ENCODE peak calls at places on chromosomes 2 and 18, in nine cellular contexts. R, A, O, B, V, G, S, H and Y are unnamed samples.

GRCh38 chr18:45353530-45353929 is 261.7 kb upstream of the SLC14A2 start:
- DNase-seq in B (no peak), A (no peak), H (peak), G (no peak), R (no peak), O (peak), V (no peak), S (no peak), Y (no peak)

GRCh38 chr18:61838521-61838920 is 54.3 kb downstream of the RNF152 start:
- DNase-seq in H (no peak), R (no peak), O (no peak), G (no peak), B (no peak), A (no peak), V (no peak), S (no peak), Y (no peak)

GRCh38 chr2:44016282-44016681 is 20.5 kb upstream of the LRPPRC start:
- DNase-seq in R (no peak), A (no peak), B (no peak), V (no peak), G (peak), H (peak), S (no peak), O (peak), Y (peak)

GRCh38 chr2:134441153-134441863 is 187.4 kb downstream of the MGAT5 start:
- DNase-seq in B (no peak), H (no peak), G (no peak), A (no peak), R (no peak), S (no peak), O (no peak), V (no peak), Y (no peak)

GRCh38 chr2:188295067-188295685 is 3.5 kb downstream of the GULP1 start:
- DNase-seq in V (no peak), O (no peak), B (no peak), A (no peak), H (no peak), G (no peak), S (no peak), R (no peak), Y (no peak)

GRCh38 chr2:17894551-17894950 is 16.1 kb downstream of the KCNS3 start:
- DNase-seq in B (no peak), S (no peak), O (no peak), A (no peak), R (no peak), H (no peak), G (no peak), V (no peak), Y (no peak)

GRCh38 chr18:25661836-25662235 is 309.9 kb upstream of the ZNF521 start:
- DNase-seq in H (no peak), R (no peak), V (no peak), A (no peak), S (no peak), O (no peak), B (no peak), G (no peak), Y (no peak)

GRCh38 chr2:237870754-237871651 is 11.6 kb downstream of the RAMP1 start:
- DNase-seq in O (no peak), H (no peak), S (no peak), V (no peak), A (no peak), R (no peak), G (no peak), B (no peak), Y (no peak)

GRCh38 chr2:99780276-99780675 is 290.5 kb upstream of the REV1 start:
- DNase-seq in A (no peak), H (no peak), O (no peak), B (no peak), G (no peak), S (no peak), R (no peak), V (no peak), Y (no peak)

GRCh38 chr2:130806370-130806769 is 30.3 kb upstream of the ARHGEF4 start:
- DNase-seq in R (no peak), S (peak), A (no peak), B (no peak), O (no peak), V (no peak), H (no peak), G (no peak), Y (no peak)

GRCh38 chr18:9065864-9066263 is 36.6 kb upstream of the NDUFV2 start:
- DNase-seq in B (no peak), S (no peak), O (no peak), R (no peak), A (no peak), H (no peak), V (no peak), G (no peak), Y (no peak)

GRCh38 chr2:3873899-3874298 is 170.5 kb downstream of the DCDC2C start:
- DNase-seq in O (no peak), S (no peak), G (no peak), R (no peak), A (no peak), H (no peak), B (no peak), V (no peak), Y (no peak)

GRCh38 chr2:43209204-43209717 is 17.1 kb downstream of the ZFP36L2 start:
- DNase-seq in G (no peak), H (no peak), V (no peak), R (no peak), A (no peak), S (no peak), B (no peak), O (peak), Y (no peak)

GRCh38 chr18:73544618-73545017 is 603.0 kb downstream of the FBXO15 start:
- DNase-seq in O (no peak), B (no peak), G (no peak), V (no peak), H (no peak), A (no peak), S (no peak), R (no peak), Y (peak)

GRCh38 chr2:8457620-8458255 is 224.1 kb upstream of the ID2 start:
- DNase-seq in S (no peak), O (no peak), V (no peak), A (peak), G (no peak), R (no peak), H (no peak), B (no peak), Y (no peak)

GRCh38 chr2:139825726-139826125 is 1045.5 kb upstream of the NXPH2 start:
- DNase-seq in A (no peak), S (no peak), H (no peak), B (no peak), R (no peak), G (no peak), V (no peak), O (peak), Y (no peak)

GRCh38 chr18:3103576-3103975 is 90.6 kb upstream of the LPIN2 start:
- DNase-seq in B (no peak), V (no peak), H (no peak), A (no peak), S (no peak), O (no peak), G (no peak), R (no peak), Y (no peak)

GRCh38 chr18:28147674-28148171 is 29.2 kb downstream of the CDH2 start:
- DNase-seq in A (no peak), O (peak), B (no peak), S (no peak), H (peak), R (no peak), V (no peak), G (no peak), Y (no peak)

GRCh38 chr2:232315049-232315922 is 63.3 kb upstream of the ALPP start:
- DNase-seq in S (peak), V (peak), B (peak), A (peak), O (peak), R (peak), G (no peak), H (peak), Y (peak)

GRCh38 chr2:175446201-175446600 is 264.7 kb upstream of the ATP5MC3 start:
- DNase-seq in A (no peak), H (no peak), O (no peak), G (no peak), B (no peak), R (no peak), V (no peak), S (no peak), Y (no peak)

GRCh38 chr2:191790737-191791136 is 56.2 kb downstream of the CAVIN2 start:
- DNase-seq in S (no peak), R (no peak), H (peak), A (no peak), B (no peak), O (no peak), G (no peak), V (no peak), Y (no peak)

GRCh38 chr18:37161491-37161890 is 332.6 kb downstream of the KIAA1328 start:
- DNase-seq in R (no peak), O (peak), V (no peak), A (no peak), B (no peak), S (no peak), G (no peak), H (no peak), Y (no peak)

GRCh38 chr2:131828164-131828561 is 300.5 kb downstream of the CCDC74A start:
- DNase-seq in S (no peak), B (no peak), O (no peak), H (no peak), G (no peak), V (no peak), R (no peak), A (no peak), Y (no peak)

GRCh38 chr2:219701847-219702634 is 74.6 kb downstream of the SLC4A3 start:
- DNase-seq in R (no peak), H (peak), S (no peak), B (no peak), O (no peak), G (no peak), V (no peak), A (no peak), Y (peak)

GRCh38 chr2:186687774-186688173 is 6.1 kb upstream of the FAM171B start:
- DNase-seq in G (no peak), A (no peak), H (peak), S (no peak), O (no peak), B (no peak), V (no peak), R (no peak), Y (no peak)

GRCh38 chr2:169066817-169067356 is 2.5 kb upstream of the DHRS9 start:
- DNase-seq in S (no peak), O (no peak), H (no peak), B (no peak), V (no peak), G (no peak), R (no peak), A (no peak), Y (no peak)

GRCh38 chr2:122028371-122029102 is 273.1 kb downstream of the TSN start:
- DNase-seq in G (no peak), O (peak), A (no peak), S (no peak), B (peak), R (no peak), V (peak), H (peak), Y (peak)